ENCODE peak calls at places on chromosomes 16 and 17, in eight cellular contexts. One of them, this sample, is unnamed.

GRCh38 chr16:78705694-78706093 is 606.2 kb downstream of the WWOX start:
- DNase-seq in endothelial cell: no peak
- DNase-seq in GM13976: peak
- DNase-seq in amygdala: no peak
- DNase-seq in M059J: no peak
- DNase-seq in EH: no peak
- DNase-seq in WTC11: no peak
- DNase-seq in iris pigment epithelial cell: peak
- DNase-seq in this sample: peak

GRCh38 chr17:33124871-33125551 is 133.4 kb downstream of the SPACA3 start:
- DNase-seq in endothelial cell: no peak
- DNase-seq in GM13976: no peak
- DNase-seq in amygdala: no peak
- DNase-seq in M059J: no peak
- DNase-seq in EH: no peak
- DNase-seq in WTC11: no peak
- DNase-seq in iris pigment epithelial cell: no peak
- DNase-seq in this sample: no peak

GRCh38 chr17:73722163-73722562 is 77.9 kb upstream of the SDK2 start:
- DNase-seq in endothelial cell: no peak
- DNase-seq in GM13976: no peak
- DNase-seq in amygdala: no peak
- DNase-seq in M059J: no peak
- DNase-seq in EH: no peak
- DNase-seq in WTC11: no peak
- DNase-seq in iris pigment epithelial cell: no peak
- DNase-seq in this sample: no peak

GRCh38 chr16:3977376-3977775 is 96.9 kb upstream of the CREBBP start:
- DNase-seq in endothelial cell: no peak
- DNase-seq in GM13976: no peak
- DNase-seq in amygdala: no peak
- DNase-seq in M059J: no peak
- DNase-seq in EH: no peak
- DNase-seq in WTC11: no peak
- DNase-seq in iris pigment epithelial cell: no peak
- DNase-seq in this sample: no peak

GRCh38 chr17:40547079-40547784 is 18.0 kb downstream of the CCR7 start:
- DNase-seq in endothelial cell: no peak
- DNase-seq in GM13976: no peak
- DNase-seq in amygdala: no peak
- DNase-seq in M059J: no peak
- DNase-seq in EH: no peak
- DNase-seq in WTC11: peak
- DNase-seq in iris pigment epithelial cell: no peak
- DNase-seq in this sample: no peak

GRCh38 chr17:73705594-73705993 is 61.3 kb upstream of the SDK2 start:
- DNase-seq in endothelial cell: no peak
- DNase-seq in GM13976: no peak
- DNase-seq in amygdala: no peak
- DNase-seq in M059J: peak
- DNase-seq in EH: peak
- DNase-seq in WTC11: no peak
- DNase-seq in iris pigment epithelial cell: peak
- DNase-seq in this sample: peak

GRCh38 chr17:77426676-77427386 is 286.1 kb downstream of the SEC14L1 start:
- DNase-seq in endothelial cell: no peak
- DNase-seq in GM13976: no peak
- DNase-seq in amygdala: no peak
- DNase-seq in M059J: no peak
- DNase-seq in EH: no peak
- DNase-seq in WTC11: no peak
- DNase-seq in iris pigment epithelial cell: no peak
- DNase-seq in this sample: peak

GRCh38 chr17:57707892-57708291 is 37.2 kb downstream of the CCDC182 start:
- DNase-seq in endothelial cell: peak
- DNase-seq in GM13976: no peak
- DNase-seq in amygdala: peak
- DNase-seq in M059J: no peak
- DNase-seq in EH: peak
- DNase-seq in WTC11: peak
- DNase-seq in iris pigment epithelial cell: no peak
- DNase-seq in this sample: no peak

GRCh38 chr17:27800522-27800921 is at the start of gene NOS2:
- DNase-seq in endothelial cell: no peak
- DNase-seq in GM13976: no peak
- DNase-seq in amygdala: no peak
- DNase-seq in M059J: no peak
- DNase-seq in EH: peak
- DNase-seq in WTC11: no peak
- DNase-seq in iris pigment epithelial cell: no peak
- DNase-seq in this sample: no peak

GRCh38 chr16:89564476-89565255 is 4.2 kb downstream of the RPL13 start:
- DNase-seq in endothelial cell: no peak
- DNase-seq in GM13976: no peak
- DNase-seq in amygdala: no peak
- DNase-seq in M059J: no peak
- DNase-seq in EH: no peak
- DNase-seq in WTC11: peak
- DNase-seq in iris pigment epithelial cell: no peak
- DNase-seq in this sample: no peak

GRCh38 chr16:15790458-15790857 is 66.4 kb downstream of the MYH11 start:
- DNase-seq in endothelial cell: no peak
- DNase-seq in GM13976: no peak
- DNase-seq in amygdala: no peak
- DNase-seq in M059J: no peak
- DNase-seq in EH: no peak
- DNase-seq in WTC11: no peak
- DNase-seq in iris pigment epithelial cell: peak
- DNase-seq in this sample: no peak

GRCh38 chr17:17985555-17985954 is 12.9 kb downstream of the DRC3 start:
- DNase-seq in endothelial cell: no peak
- DNase-seq in GM13976: peak
- DNase-seq in amygdala: no peak
- DNase-seq in M059J: peak
- DNase-seq in EH: peak
- DNase-seq in WTC11: no peak
- DNase-seq in iris pigment epithelial cell: no peak
- DNase-seq in this sample: no peak

GRCh38 chr17:13297198-13297597 is 279.4 kb upstream of the ELAC2 start:
- DNase-seq in endothelial cell: no peak
- DNase-seq in GM13976: no peak
- DNase-seq in amygdala: no peak
- DNase-seq in M059J: no peak
- DNase-seq in EH: no peak
- DNase-seq in WTC11: no peak
- DNase-seq in iris pigment epithelial cell: no peak
- DNase-seq in this sample: no peak

GRCh38 chr16:57089406-57089805 is 3.0 kb upstream of the CPNE2 start:
- DNase-seq in endothelial cell: no peak
- DNase-seq in GM13976: no peak
- DNase-seq in amygdala: no peak
- DNase-seq in M059J: no peak
- DNase-seq in EH: no peak
- DNase-seq in WTC11: no peak
- DNase-seq in iris pigment epithelial cell: no peak
- DNase-seq in this sample: no peak

GRCh38 chr16:86517652-86518258 is 7.4 kb downstream of the FOXF1 start:
- DNase-seq in endothelial cell: peak
- DNase-seq in GM13976: peak
- DNase-seq in amygdala: peak
- DNase-seq in M059J: peak
- DNase-seq in EH: peak
- DNase-seq in WTC11: peak
- DNase-seq in iris pigment epithelial cell: peak
- DNase-seq in this sample: peak

GRCh38 chr17:73307130-73307529 is 4.7 kb downstream of the CDC42EP4 start:
- DNase-seq in endothelial cell: no peak
- DNase-seq in GM13976: no peak
- DNase-seq in amygdala: peak
- DNase-seq in M059J: peak
- DNase-seq in EH: no peak
- DNase-seq in WTC11: no peak
- DNase-seq in iris pigment epithelial cell: no peak
- DNase-seq in this sample: peak

GRCh38 chr16:89522287-89522686 is 14.1 kb downstream of the SPG7 start:
- DNase-seq in endothelial cell: no peak
- DNase-seq in GM13976: no peak
- DNase-seq in amygdala: no peak
- DNase-seq in M059J: no peak
- DNase-seq in EH: no peak
- DNase-seq in WTC11: peak
- DNase-seq in iris pigment epithelial cell: no peak
- DNase-seq in this sample: no peak

GRCh38 chr16:47920709-47921108 is 235.1 kb downstream of the ABCC12 start:
- DNase-seq in endothelial cell: no peak
- DNase-seq in GM13976: no peak
- DNase-seq in amygdala: no peak
- DNase-seq in M059J: no peak
- DNase-seq in EH: no peak
- DNase-seq in WTC11: no peak
- DNase-seq in iris pigment epithelial cell: no peak
- DNase-seq in this sample: peak

GRCh38 chr17:32947736-32948135 is 19.8 kb downstream of the TMEM98 start:
- DNase-seq in endothelial cell: no peak
- DNase-seq in GM13976: no peak
- DNase-seq in amygdala: no peak
- DNase-seq in M059J: no peak
- DNase-seq in EH: no peak
- DNase-seq in WTC11: no peak
- DNase-seq in iris pigment epithelial cell: no peak
- DNase-seq in this sample: no peak

GRCh38 chr17:20120835-20121234 is 111.7 kb downstream of the SPECC1 start:
- DNase-seq in endothelial cell: no peak
- DNase-seq in GM13976: no peak
- DNase-seq in amygdala: peak
- DNase-seq in M059J: no peak
- DNase-seq in EH: no peak
- DNase-seq in WTC11: no peak
- DNase-seq in iris pigment epithelial cell: no peak
- DNase-seq in this sample: no peak

GRCh38 chr16:57783883-57784282 is 18.4 kb downstream of the KIFC3 start:
- DNase-seq in endothelial cell: no peak
- DNase-seq in GM13976: no peak
- DNase-seq in amygdala: no peak
- DNase-seq in M059J: no peak
- DNase-seq in EH: no peak
- DNase-seq in WTC11: no peak
- DNase-seq in iris pigment epithelial cell: no peak
- DNase-seq in this sample: no peak

GRCh38 chr16:2511128-2511785 is 2.5 kb upstream of the ATP6V0C start:
- DNase-seq in endothelial cell: no peak
- DNase-seq in GM13976: no peak
- DNase-seq in amygdala: peak
- DNase-seq in M059J: no peak
- DNase-seq in EH: peak
- DNase-seq in WTC11: peak
- DNase-seq in iris pigment epithelial cell: peak
- DNase-seq in this sample: peak

GRCh38 chr17:75168998-75169397 is 13.8 kb downstream of the SUMO2 start:
- DNase-seq in endothelial cell: no peak
- DNase-seq in GM13976: no peak
- DNase-seq in amygdala: no peak
- DNase-seq in M059J: no peak
- DNase-seq in EH: no peak
- DNase-seq in WTC11: no peak
- DNase-seq in iris pigment epithelial cell: no peak
- DNase-seq in this sample: no peak